ENCODE peak calls at places on chromosomes 7 and 10, in five cellular contexts. E, Y, O, W and J are unnamed samples.

GRCh38 chr10:613217-613616 is 76.3 kb downstream of the DIP2C start:
- DNase-seq in E (no peak), Y (no peak), O (no peak), W (no peak), J (no peak)

GRCh38 chr7:48035967-48036478 is 680 bp downstream of the C7orf57 start:
- DNase-seq in E (peak; percentile 14), Y (peak; percentile 29), O (no peak), W (peak; percentile 49), J (no peak)

GRCh38 chr10:61749271-61749670 is 86.5 kb downstream of the CABCOCO1 start:
- DNase-seq in E (no peak), Y (peak; percentile 13), O (no peak), W (no peak), J (no peak)

GRCh38 chr7:125775319-125775718 is 845.7 kb upstream of the POT1 start:
- DNase-seq in E (no peak), Y (no peak), O (no peak), W (no peak), J (no peak)

GRCh38 chr7:4774804-4775280 is 581 bp upstream of the AP5Z1 start:
- DNase-seq in E (no peak), Y (peak; percentile 76), O (no peak), W (peak; percentile 85), J (peak; percentile 36)

GRCh38 chr7:92609921-92610518 is 19.8 kb upstream of the FAM133B start:
- DNase-seq in E (no peak), Y (peak; percentile 58), O (no peak), W (peak; percentile 59), J (no peak)

GRCh38 chr7:103888603-103889153 is 100.8 kb downstream of the RELN start:
- DNase-seq in E (no peak), Y (no peak), O (no peak), W (peak; percentile 4), J (no peak)

GRCh38 chr10:32338262-32338661 is 8.7 kb downstream of the EPC1 start:
- DNase-seq in E (no peak), Y (no peak), O (no peak), W (no peak), J (no peak)

GRCh38 chr7:83704564-83704963 is 55.6 kb upstream of the SEMA3E start:
- DNase-seq in E (no peak), Y (no peak), O (no peak), W (no peak), J (no peak)

GRCh38 chr7:75776295-75776971 is 4.4 kb upstream of the CCL26 start:
- DNase-seq in E (no peak), Y (peak; percentile 65), O (peak; percentile 26), W (peak; percentile 64), J (peak; percentile 67)

GRCh38 chr10:92131271-92131820 is 159.5 kb downstream of the CPEB3 start:
- DNase-seq in E (no peak), Y (no peak), O (no peak), W (peak; percentile 69), J (no peak)